ENCODE peak calls at places on chromosome 6, in six cellular contexts. X is astrocyte, H is transverse colon, M is OCI-LY7, P is neural progenitor cell, G is body of pancreas. J is an unnamed sample.

GRCh38 chr6:53894086-53894485 is 99.3 kb downstream of the LRRC1 start:
- DNase-seq in X (peak; percentile 36), H (peak; percentile 18), M (peak; percentile 21), P (no peak), G (no peak), J (peak; percentile 55)

GRCh38 chr6:26569433-26569764 is 27.4 kb upstream of the ABT1 start:
- DNase-seq in X (no peak), H (no peak), M (no peak), P (no peak), G (no peak), J (no peak)

GRCh38 chr6:148952147-148953041 is 205.6 kb downstream of the UST start:
- DNase-seq in X (peak; percentile 36), H (no peak), M (no peak), P (no peak), G (no peak), J (no peak)

GRCh38 chr6:137914530-137915193 is 47.6 kb downstream of the TNFAIP3 start:
- DNase-seq in X (no peak), H (no peak), M (no peak), P (no peak), G (no peak), J (peak; percentile 15)

GRCh38 chr6:37092851-37093727 is 76.9 kb upstream of the PIM1 start:
- DNase-seq in X (peak; percentile 54), H (no peak), M (no peak), P (no peak), G (peak; percentile 22), J (no peak)

GRCh38 chr6:138109042-138109997 is 2.1 kb upstream of the PERP start:
- DNase-seq in X (peak; percentile 23), H (peak; percentile 87), M (peak; percentile 62), P (peak; percentile 48), G (peak; percentile 83), J (peak; percentile 63)

GRCh38 chr6:170278743-170279094 is 12.2 kb downstream of the DLL1 start:
- DNase-seq in X (no peak), H (no peak), M (peak; percentile 21), P (no peak), G (no peak), J (no peak)

GRCh38 chr6:30942338-30943060 is 1.7 kb downstream of the MUCL3 start:
- DNase-seq in X (peak; percentile 63), H (peak; percentile 76), M (no peak), P (peak; percentile 97), G (peak; percentile 81), J (peak; percentile 81)

DNA sequence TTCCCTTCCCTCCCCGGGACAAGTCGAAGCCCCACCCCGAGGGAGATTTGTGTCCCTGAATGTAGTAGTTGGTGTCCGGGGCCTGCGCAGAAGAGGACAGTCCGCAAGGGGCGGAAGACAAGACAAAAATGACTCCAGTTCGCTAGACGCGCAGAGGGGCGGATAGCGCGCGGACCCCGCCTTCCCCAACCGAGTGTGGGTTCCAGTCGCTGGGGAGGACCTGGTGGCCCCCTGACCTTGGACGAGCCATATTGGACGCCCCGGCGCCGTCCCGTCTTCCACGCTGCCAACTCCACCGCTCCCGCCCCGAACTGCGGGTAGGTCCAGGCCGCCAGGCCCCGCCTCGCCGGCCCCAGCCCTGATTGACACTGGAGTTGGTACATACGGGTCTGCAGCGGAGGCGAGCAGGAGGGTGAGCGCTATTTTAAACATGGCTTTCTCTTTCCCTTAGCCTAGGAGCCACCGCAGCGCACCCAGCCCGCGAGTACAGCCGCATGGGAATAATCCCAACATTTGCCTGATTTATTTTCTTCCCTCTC is 802 bp downstream of the HMGN3 start:
- DNase-seq in X (peak; percentile 80), H (peak; percentile 88), M (peak; percentile 71), P (peak; percentile 84), G (peak; percentile 89), J (peak; percentile 92)
- TF ChIP-seq CTCF in X (no peak), H (peak; percentile 71), M (peak; percentile 22), P (peak; percentile 37), G (peak; percentile 33), J (peak; percentile 24)

GRCh38 chr6:32818867-32819266 is 2.1 kb upstream of the HLA-DOB start:
- DNase-seq in X (no peak), H (no peak), M (no peak), P (no peak), G (no peak), J (no peak)
- H3K4me3 ChIP-seq in X (no peak overlapping the region), H (no peak overlapping the region), M (no peak overlapping the region), P (no peak overlapping the region), G (no peak overlapping the region), J (no peak overlapping the region)

GRCh38 chr6:157233686-157234085 is 89.6 kb downstream of the TMEM242 start:
- DNase-seq in X (no peak), H (no peak), M (no peak), P (no peak), G (peak; percentile 6), J (no peak)
- H3K27ac ChIP-seq in X (no peak overlapping the region), H (no peak overlapping the region), M (no peak overlapping the region), P (no peak overlapping the region), G (no peak overlapping the region), J (no peak overlapping the region)

GRCh38 chr6:24584390-24584735 is 61.6 kb downstream of the KIAA0319 start:
- DNase-seq in X (no peak), H (no peak), M (no peak), P (no peak), G (no peak), J (peak; percentile 26)

GRCh38 chr6:24576452-24576851 is 69.5 kb downstream of the KIAA0319 start:
- DNase-seq in X (no peak), H (no peak), M (no peak), P (no peak), G (no peak), J (no peak)

GRCh38 chr6:24583463-24584389 is 62.3 kb downstream of the KIAA0319 start:
- DNase-seq in X (peak; percentile 71), H (peak; percentile 86), M (peak; percentile 84), P (peak; percentile 79), G (peak; percentile 84), J (peak; percentile 86)

DNA sequence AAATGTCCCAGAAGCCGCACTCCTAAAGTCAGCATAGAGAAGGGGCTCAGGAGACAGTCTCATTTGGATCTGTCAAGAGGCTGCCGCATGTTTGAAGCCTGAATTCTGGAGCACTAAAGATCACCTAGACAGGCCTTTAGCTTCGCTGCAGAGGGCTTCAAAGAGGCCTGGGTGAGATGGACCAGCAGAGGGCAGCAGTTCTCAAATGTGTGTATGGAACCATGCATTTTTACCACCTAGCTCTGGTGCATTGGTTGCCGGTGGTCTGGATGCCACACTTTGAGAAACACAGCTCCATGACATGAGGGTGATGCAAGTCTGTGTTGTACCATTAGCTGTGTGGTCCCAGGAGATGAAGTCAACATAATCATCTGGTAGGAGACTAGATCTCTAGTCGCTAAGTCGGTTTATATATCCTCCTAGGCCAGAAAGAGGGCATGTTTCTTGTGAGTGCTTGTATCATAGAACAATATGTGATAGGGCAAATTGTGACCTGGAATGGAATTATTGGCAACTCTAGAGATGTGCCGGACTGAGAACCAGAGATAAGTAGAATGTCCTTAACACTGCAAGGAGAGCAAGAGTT is 64.8 kb downstream of the KIAA0319 start:
- DNase-seq in X (peak; percentile 18), H (peak; percentile 81), M (peak; percentile 84), P (peak; percentile 85), G (peak; percentile 80), J (peak; percentile 77)
- TF ChIP-seq CTCF in X (peak; percentile 90), H (peak; percentile 69), M (peak; percentile 94), P (peak; percentile 86), G (peak; percentile 76), J (peak; percentile 52)

DNA sequence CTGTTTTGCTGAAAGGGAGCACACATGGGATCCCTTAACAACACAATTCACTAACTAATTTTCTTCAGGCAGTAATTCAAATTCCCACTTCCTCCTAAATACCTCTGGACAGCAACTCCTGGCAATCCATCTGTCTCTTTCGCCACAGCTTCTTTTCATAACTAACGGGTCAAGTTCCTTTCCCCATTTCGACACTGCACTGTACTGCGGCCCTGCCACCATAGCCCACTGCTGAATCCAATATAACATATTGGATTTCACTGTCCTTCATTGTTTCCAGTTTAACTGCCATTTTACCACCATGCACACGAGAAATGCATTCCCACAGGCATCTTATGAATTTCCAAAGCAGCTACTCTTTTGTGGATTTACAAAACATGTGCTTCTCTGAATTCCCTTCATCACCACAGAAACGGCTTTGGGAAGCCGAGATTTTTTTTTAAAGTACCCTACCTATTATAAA is 1.4 kb downstream of the NUDT3 start:
- DNase-seq in X (peak; percentile 67), H (peak; percentile 35), M (peak; percentile 36), P (no peak), G (peak; percentile 16), J (peak; percentile 13)
- H3K4me3 ChIP-seq in X (peak overlapping the region; percentile 77), H (peak overlapping the region; percentile 82), M (peak overlapping the region; percentile 85), P (peak overlapping the region; percentile 95), G (peak overlapping the region; percentile 98), J (no peak overlapping the region)

GRCh38 chr6:44001318-44001868 is 125.9 kb downstream of the MRPL14 start:
- DNase-seq in X (no peak), H (no peak), M (peak; percentile 54), P (peak; percentile 76), G (no peak), J (no peak)

GRCh38 chr6:44004136-44004535 is 123.1 kb downstream of the MRPL14 start:
- DNase-seq in X (no peak), H (no peak), M (no peak), P (no peak), G (no peak), J (no peak)

GRCh38 chr6:44003345-44004061 is 123.7 kb downstream of the MRPL14 start:
- DNase-seq in X (no peak), H (no peak), M (no peak), P (peak; percentile 45), G (peak; percentile 31), J (no peak)

GRCh38 chr6:44002071-44002590 is 125.1 kb downstream of the MRPL14 start:
- DNase-seq in X (no peak), H (no peak), M (no peak), P (peak; percentile 97), G (peak; percentile 74), J (peak; percentile 74)

GRCh38 chr6:44002591-44003344 is 124.5 kb downstream of the MRPL14 start:
- DNase-seq in X (peak; percentile 41), H (peak; percentile 70), M (peak; percentile 15), P (peak; percentile 88), G (peak; percentile 59), J (peak; percentile 89)
- H3K27ac ChIP-seq in X (no peak overlapping the region), H (peak overlapping the region; percentile 9), M (no peak overlapping the region), P (peak overlapping the region; percentile 78), G (peak overlapping the region; percentile 55), J (peak overlapping the region; percentile 81)

GRCh38 chr6:129623008-129623732 is 86.8 kb downstream of the ARHGAP18 start:
- DNase-seq in X (no peak), H (no peak), M (no peak), P (no peak), G (no peak), J (no peak)

GRCh38 chr6:129619579-129620233 is 90.3 kb downstream of the ARHGAP18 start:
- DNase-seq in X (no peak), H (no peak), M (no peak), P (no peak), G (no peak), J (no peak)

GRCh38 chr6:129620234-129620610 is 89.8 kb downstream of the ARHGAP18 start:
- DNase-seq in X (no peak), H (no peak), M (no peak), P (no peak), G (no peak), J (no peak)

GRCh38 chr6:129624488-129624887 is 85.5 kb downstream of the ARHGAP18 start:
- DNase-seq in X (no peak), H (no peak), M (no peak), P (no peak), G (no peak), J (no peak)

DNA sequence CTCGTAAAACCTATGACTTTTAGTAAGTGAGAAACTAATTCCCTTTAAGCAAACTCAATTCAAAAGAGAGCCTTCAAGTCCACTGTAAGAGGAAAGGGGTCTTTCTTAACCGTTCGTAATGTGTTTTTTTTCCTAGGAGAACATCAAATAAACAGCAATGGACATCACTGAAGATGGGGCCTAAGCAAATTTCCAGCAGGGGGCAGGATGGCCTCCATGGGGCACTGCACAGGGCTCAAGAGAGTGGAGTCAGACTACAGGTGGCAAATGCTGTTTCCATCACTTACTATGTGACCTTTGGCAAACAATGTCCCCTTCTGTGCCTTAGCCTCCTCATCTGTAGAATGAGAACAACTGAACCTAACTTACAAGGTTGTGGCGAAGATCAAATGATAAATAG is 88.7 kb downstream of the ARHGAP18 start:
- DNase-seq in X (no peak), H (peak; percentile 24), M (peak; percentile 16), P (no peak), G (peak; percentile 41), J (no peak)
- TF ChIP-seq CTCF in X (peak; percentile 14), H (peak; percentile 16), M (peak; percentile 68), P (peak; percentile 41), G (peak; percentile 51), J (no peak)

J was measured in thyroid gland.